ENCODE peak calls at places on chromosomes 16 and 17, in nine cellular contexts. One of them, this sample, is unnamed.

GRCh38 chr16:79316004-79316458 is 284.5 kb downstream of the MAF start:
- DNase-seq in EH: no peak
- DNase-seq in HEK293T: no peak
- DNase-seq in central memory CD4-positive, alpha-beta T cell: no peak
- DNase-seq in T47D: no peak
- DNase-seq in AG10803: no peak
- DNase-seq in T-helper 1 cell: no peak
- DNase-seq in frontal cortex: no peak
- DNase-seq in left ventricle myocardium superior: no peak
- DNase-seq in this sample: no peak

GRCh38 chr17:17561408-17562144 is 29.9 kb downstream of the PEMT start:
- DNase-seq in T-helper 1 cell: no peak
- DNase-seq in HEK293T: no peak
- DNase-seq in AG10803: no peak
- DNase-seq in EH: no peak
- DNase-seq in frontal cortex: no peak
- DNase-seq in left ventricle myocardium superior: peak; percentile 67
- DNase-seq in T47D: no peak
- DNase-seq in central memory CD4-positive, alpha-beta T cell: no peak
- DNase-seq in this sample: no peak

GRCh38 chr17:10349403-10349802 is 23.4 kb downstream of the MYH13 start:
- DNase-seq in AG10803: no peak
- DNase-seq in HEK293T: peak; percentile 19
- DNase-seq in left ventricle myocardium superior: no peak
- DNase-seq in T-helper 1 cell: no peak
- DNase-seq in central memory CD4-positive, alpha-beta T cell: no peak
- DNase-seq in T47D: no peak
- DNase-seq in frontal cortex: no peak
- DNase-seq in EH: no peak
- DNase-seq in this sample: no peak

GRCh38 chr17:32688221-32688620 is 188.7 kb downstream of the MYO1D start:
- DNase-seq in T-helper 1 cell: no peak
- DNase-seq in AG10803: no peak
- DNase-seq in T47D: no peak
- DNase-seq in left ventricle myocardium superior: no peak
- DNase-seq in EH: no peak
- DNase-seq in central memory CD4-positive, alpha-beta T cell: no peak
- DNase-seq in frontal cortex: no peak
- DNase-seq in HEK293T: no peak
- DNase-seq in this sample: no peak

GRCh38 chr17:82838386-82839063 is 1.3 kb downstream of the ZNF750 start:
- DNase-seq in HEK293T: peak; percentile 22
- DNase-seq in T-helper 1 cell: no peak
- DNase-seq in AG10803: peak; percentile 56
- DNase-seq in EH: peak; percentile 65
- DNase-seq in left ventricle myocardium superior: peak; percentile 73
- DNase-seq in T47D: peak; percentile 33
- DNase-seq in frontal cortex: no peak
- DNase-seq in central memory CD4-positive, alpha-beta T cell: no peak
- DNase-seq in this sample: no peak

GRCh38 chr17:12599185-12599920 is 66.3 kb upstream of the MYOCD start:
- DNase-seq in AG10803: no peak
- DNase-seq in HEK293T: no peak
- DNase-seq in central memory CD4-positive, alpha-beta T cell: no peak
- DNase-seq in left ventricle myocardium superior: no peak
- DNase-seq in T-helper 1 cell: no peak
- DNase-seq in EH: peak; percentile 68
- DNase-seq in T47D: no peak
- DNase-seq in frontal cortex: no peak
- DNase-seq in this sample: no peak

GRCh38 chr17:48025904-48026502 is 11.6 kb downstream of the COPZ2 start:
- DNase-seq in left ventricle myocardium superior: no peak
- DNase-seq in T-helper 1 cell: no peak
- DNase-seq in AG10803: no peak
- DNase-seq in T47D: no peak
- DNase-seq in HEK293T: no peak
- DNase-seq in central memory CD4-positive, alpha-beta T cell: no peak
- DNase-seq in EH: peak; percentile 55
- DNase-seq in frontal cortex: no peak
- DNase-seq in this sample: no peak

GRCh38 chr17:35449371-35449931 is 885 bp upstream of the SLFN13 start:
- DNase-seq in left ventricle myocardium superior: no peak
- DNase-seq in EH: peak; percentile 2
- DNase-seq in central memory CD4-positive, alpha-beta T cell: no peak
- DNase-seq in T47D: no peak
- DNase-seq in frontal cortex: no peak
- DNase-seq in T-helper 1 cell: no peak
- DNase-seq in HEK293T: no peak
- DNase-seq in AG10803: no peak
- DNase-seq in this sample: no peak

GRCh38 chr16:391885-392335 is 5.1 kb upstream of the NME4 start:
- DNase-seq in left ventricle myocardium superior: peak; percentile 67
- DNase-seq in frontal cortex: no peak
- DNase-seq in AG10803: peak; percentile 64
- DNase-seq in HEK293T: peak; percentile 79
- DNase-seq in T-helper 1 cell: no peak
- DNase-seq in EH: peak; percentile 74
- DNase-seq in central memory CD4-positive, alpha-beta T cell: peak; percentile 61
- DNase-seq in T47D: no peak
- DNase-seq in this sample: peak; percentile 29

GRCh38 chr16:11674818-11675560 is 6.7 kb downstream of the SNN start:
- DNase-seq in left ventricle myocardium superior: no peak
- DNase-seq in T-helper 1 cell: no peak
- DNase-seq in AG10803: no peak
- DNase-seq in EH: peak; percentile 67
- DNase-seq in frontal cortex: no peak
- DNase-seq in T47D: no peak
- DNase-seq in central memory CD4-positive, alpha-beta T cell: no peak
- DNase-seq in HEK293T: no peak
- DNase-seq in this sample: no peak

GRCh38 chr17:48026503-48027321 is 10.9 kb downstream of the COPZ2 start:
- DNase-seq in AG10803: peak; percentile 95
- DNase-seq in central memory CD4-positive, alpha-beta T cell: peak; percentile 52
- DNase-seq in EH: peak; percentile 89
- DNase-seq in frontal cortex: peak; percentile 71
- DNase-seq in T-helper 1 cell: peak; percentile 27
- DNase-seq in left ventricle myocardium superior: peak; percentile 87
- DNase-seq in HEK293T: peak; percentile 86
- DNase-seq in T47D: peak; percentile 76
- DNase-seq in this sample: peak; percentile 45

GRCh38 chr17:76843703-76844484 is 24.3 kb upstream of the MGAT5B start:
- DNase-seq in AG10803: no peak
- DNase-seq in EH: peak; percentile 29
- DNase-seq in central memory CD4-positive, alpha-beta T cell: no peak
- DNase-seq in HEK293T: no peak
- DNase-seq in left ventricle myocardium superior: no peak
- DNase-seq in frontal cortex: no peak
- DNase-seq in T-helper 1 cell: no peak
- DNase-seq in T47D: no peak
- DNase-seq in this sample: no peak

GRCh38 chr16:72474511-72475123 is 302.7 kb upstream of the PMFBP1 start:
- DNase-seq in AG10803: peak; percentile 91
- DNase-seq in T-helper 1 cell: no peak
- DNase-seq in left ventricle myocardium superior: no peak
- DNase-seq in T47D: no peak
- DNase-seq in frontal cortex: no peak
- DNase-seq in central memory CD4-positive, alpha-beta T cell: no peak
- DNase-seq in EH: peak; percentile 92
- DNase-seq in HEK293T: no peak
- DNase-seq in this sample: no peak

GRCh38 chr17:9594065-9594464 is 17.6 kb downstream of the CFAP52 start:
- DNase-seq in left ventricle myocardium superior: no peak
- DNase-seq in EH: no peak
- DNase-seq in T-helper 1 cell: no peak
- DNase-seq in central memory CD4-positive, alpha-beta T cell: no peak
- DNase-seq in HEK293T: no peak
- DNase-seq in T47D: no peak
- DNase-seq in AG10803: no peak
- DNase-seq in frontal cortex: no peak
- DNase-seq in this sample: no peak

GRCh38 chr17:4632583-4632923 is 8.9 kb downstream of the ALOX15 start:
- DNase-seq in EH: no peak
- DNase-seq in T47D: no peak
- DNase-seq in HEK293T: no peak
- DNase-seq in T-helper 1 cell: no peak
- DNase-seq in central memory CD4-positive, alpha-beta T cell: no peak
- DNase-seq in frontal cortex: no peak
- DNase-seq in AG10803: no peak
- DNase-seq in left ventricle myocardium superior: no peak
- DNase-seq in this sample: no peak

GRCh38 chr17:75679706-75680201 is 12.6 kb downstream of the SAP30BP start:
- DNase-seq in EH: peak; percentile 81
- DNase-seq in central memory CD4-positive, alpha-beta T cell: no peak
- DNase-seq in T-helper 1 cell: no peak
- DNase-seq in frontal cortex: no peak
- DNase-seq in AG10803: peak; percentile 42
- DNase-seq in HEK293T: no peak
- DNase-seq in T47D: no peak
- DNase-seq in left ventricle myocardium superior: peak; percentile 47
- DNase-seq in this sample: no peak

GRCh38 chr17:77145635-77146632 is 5.2 kb downstream of the SEC14L1 start:
- DNase-seq in HEK293T: no peak
- DNase-seq in T-helper 1 cell: no peak
- DNase-seq in frontal cortex: no peak
- DNase-seq in AG10803: peak; percentile 92
- DNase-seq in central memory CD4-positive, alpha-beta T cell: no peak
- DNase-seq in EH: peak; percentile 96
- DNase-seq in left ventricle myocardium superior: peak; percentile 68
- DNase-seq in T47D: no peak
- DNase-seq in this sample: no peak

GRCh38 chr16:88537864-88538263 is 32.3 kb upstream of the ZC3H18 start:
- DNase-seq in EH: no peak
- DNase-seq in frontal cortex: no peak
- DNase-seq in AG10803: no peak
- DNase-seq in HEK293T: no peak
- DNase-seq in central memory CD4-positive, alpha-beta T cell: no peak
- DNase-seq in left ventricle myocardium superior: peak; percentile 27
- DNase-seq in T47D: no peak
- DNase-seq in T-helper 1 cell: no peak
- DNase-seq in this sample: no peak

GRCh38 chr17:79299349-79299748 is 224.7 kb downstream of the ENGASE start:
- DNase-seq in central memory CD4-positive, alpha-beta T cell: no peak
- DNase-seq in frontal cortex: no peak
- DNase-seq in T-helper 1 cell: no peak
- DNase-seq in AG10803: no peak
- DNase-seq in EH: no peak
- DNase-seq in left ventricle myocardium superior: no peak
- DNase-seq in HEK293T: no peak
- DNase-seq in T47D: no peak
- DNase-seq in this sample: no peak

GRCh38 chr17:6413073-6413472 is 21.8 kb downstream of the AIPL1 start:
- DNase-seq in frontal cortex: no peak
- DNase-seq in T47D: peak; percentile 17
- DNase-seq in T-helper 1 cell: no peak
- DNase-seq in left ventricle myocardium superior: no peak
- DNase-seq in central memory CD4-positive, alpha-beta T cell: no peak
- DNase-seq in HEK293T: peak; percentile 50
- DNase-seq in AG10803: peak; percentile 43
- DNase-seq in EH: peak; percentile 42
- DNase-seq in this sample: no peak

GRCh38 chr17:32015245-32016013 is 8.2 kb downstream of the LRRC37B start:
- DNase-seq in left ventricle myocardium superior: no peak
- DNase-seq in AG10803: no peak
- DNase-seq in T-helper 1 cell: no peak
- DNase-seq in frontal cortex: no peak
- DNase-seq in T47D: no peak
- DNase-seq in EH: peak; percentile 11
- DNase-seq in central memory CD4-positive, alpha-beta T cell: no peak
- DNase-seq in HEK293T: peak; percentile 8
- DNase-seq in this sample: no peak

GRCh38 chr17:65278050-65278819 is 141.1 kb downstream of the RGS9 start:
- DNase-seq in EH: peak; percentile 79
- DNase-seq in AG10803: peak; percentile 78
- DNase-seq in frontal cortex: peak; percentile 14
- DNase-seq in T47D: peak; percentile 55
- DNase-seq in left ventricle myocardium superior: peak; percentile 37
- DNase-seq in central memory CD4-positive, alpha-beta T cell: no peak
- DNase-seq in HEK293T: peak; percentile 82
- DNase-seq in T-helper 1 cell: no peak
- DNase-seq in this sample: no peak

GRCh38 chr17:67696853-67697505 is 20.8 kb upstream of the NOL11 start:
- DNase-seq in HEK293T: no peak
- DNase-seq in frontal cortex: no peak
- DNase-seq in AG10803: no peak
- DNase-seq in EH: no peak
- DNase-seq in T47D: no peak
- DNase-seq in central memory CD4-positive, alpha-beta T cell: no peak
- DNase-seq in T-helper 1 cell: no peak
- DNase-seq in left ventricle myocardium superior: no peak
- DNase-seq in this sample: no peak

GRCh38 chr17:57518587-57519118 is 226.4 kb downstream of the CCDC182 start:
- DNase-seq in T47D: no peak
- DNase-seq in AG10803: no peak
- DNase-seq in central memory CD4-positive, alpha-beta T cell: no peak
- DNase-seq in EH: no peak
- DNase-seq in HEK293T: no peak
- DNase-seq in frontal cortex: no peak
- DNase-seq in left ventricle myocardium superior: peak; percentile 78
- DNase-seq in T-helper 1 cell: no peak
- DNase-seq in this sample: no peak

GRCh38 chr16:77556203-77556602 is 121.4 kb upstream of the ADAMTS18 start:
- DNase-seq in central memory CD4-positive, alpha-beta T cell: no peak
- DNase-seq in HEK293T: no peak
- DNase-seq in T47D: no peak
- DNase-seq in AG10803: peak; percentile 46
- DNase-seq in EH: no peak
- DNase-seq in left ventricle myocardium superior: no peak
- DNase-seq in T-helper 1 cell: no peak
- DNase-seq in frontal cortex: no peak
- DNase-seq in this sample: no peak

GRCh38 chr17:44071198-44071520 is 624 bp downstream of the G6PC3 start:
- DNase-seq in central memory CD4-positive, alpha-beta T cell: no peak
- DNase-seq in left ventricle myocardium superior: no peak
- DNase-seq in T-helper 1 cell: no peak
- DNase-seq in AG10803: peak; percentile 77
- DNase-seq in frontal cortex: no peak
- DNase-seq in T47D: no peak
- DNase-seq in EH: no peak
- DNase-seq in HEK293T: no peak
- DNase-seq in this sample: no peak

GRCh38 chr17:3511841-3512511 is 36.2 kb downstream of the ASPA start:
- DNase-seq in left ventricle myocardium superior: peak; percentile 41
- DNase-seq in AG10803: peak; percentile 95
- DNase-seq in EH: peak; percentile 37
- DNase-seq in T47D: no peak
- DNase-seq in HEK293T: no peak
- DNase-seq in central memory CD4-positive, alpha-beta T cell: no peak
- DNase-seq in frontal cortex: no peak
- DNase-seq in T-helper 1 cell: no peak
- DNase-seq in this sample: no peak

GRCh38 chr17:77446959-77447634 is 306.3 kb downstream of the SEC14L1 start:
- DNase-seq in HEK293T: no peak
- DNase-seq in central memory CD4-positive, alpha-beta T cell: no peak
- DNase-seq in AG10803: no peak
- DNase-seq in left ventricle myocardium superior: no peak
- DNase-seq in frontal cortex: no peak
- DNase-seq in T-helper 1 cell: no peak
- DNase-seq in EH: peak; percentile 32
- DNase-seq in T47D: no peak
- DNase-seq in this sample: no peak

GRCh38 chr16:533391-534088 is 6.0 kb downstream of the CAPN15 start:
- DNase-seq in EH: no peak
- DNase-seq in central memory CD4-positive, alpha-beta T cell: no peak
- DNase-seq in frontal cortex: no peak
- DNase-seq in HEK293T: no peak
- DNase-seq in AG10803: no peak
- DNase-seq in T-helper 1 cell: no peak
- DNase-seq in left ventricle myocardium superior: no peak
- DNase-seq in T47D: no peak
- DNase-seq in this sample: no peak

GRCh38 chr17:81967533-81968395 is 6.8 kb upstream of the NOTUM start:
- DNase-seq in central memory CD4-positive, alpha-beta T cell: peak; percentile 84
- DNase-seq in T-helper 1 cell: peak; percentile 76
- DNase-seq in HEK293T: no peak
- DNase-seq in EH: peak; percentile 65
- DNase-seq in AG10803: peak; percentile 71
- DNase-seq in frontal cortex: peak; percentile 94
- DNase-seq in left ventricle myocardium superior: peak; percentile 87
- DNase-seq in T47D: peak; percentile 73
- DNase-seq in this sample: peak; percentile 79

GRCh38 chr16:61195006-61195405 is 841.2 kb downstream of the CDH8 start:
- DNase-seq in frontal cortex: no peak
- DNase-seq in EH: no peak
- DNase-seq in T-helper 1 cell: no peak
- DNase-seq in AG10803: no peak
- DNase-seq in HEK293T: no peak
- DNase-seq in T47D: no peak
- DNase-seq in left ventricle myocardium superior: no peak
- DNase-seq in central memory CD4-positive, alpha-beta T cell: no peak
- DNase-seq in this sample: no peak

This sample was measured in T-helper 22 cell.